ENCODE peak calls at places on chromosomes 3 and 15, in nine cellular contexts. E, F, Y, S, P, M, Z, Q and U are unnamed samples.

GRCh38 chr3:194688207-194688711 is 2.6 kb downstream of the FAM43A start:
- DNase-seq in E (peak; percentile 28), F (peak; percentile 40), Y (no peak), S (peak; percentile 38), P (peak; percentile 75), M (no peak), Z (no peak), Q (peak; percentile 61), U (peak; percentile 47)

GRCh38 chr3:185797993-185798830 is 26.6 kb downstream of the IGF2BP2 start:
- DNase-seq in E (no peak), F (no peak), Y (no peak), S (no peak), P (no peak), M (no peak), Z (no peak), Q (no peak), U (no peak)

GRCh38 chr3:136008732-136009456 is 43.4 kb downstream of the PPP2R3A start:
- DNase-seq in E (no peak), F (no peak), Y (no peak), S (no peak), P (no peak), M (no peak), Z (no peak), Q (no peak), U (no peak)

GRCh38 chr15:87959080-87959479 is 297.5 kb downstream of the NTRK3 start:
- DNase-seq in E (no peak), F (no peak), Y (no peak), S (no peak), P (no peak), M (no peak), Z (no peak), Q (no peak), U (no peak)

GRCh38 chr15:82999905-83000671 is 11.4 kb downstream of the C15orf40 start:
- DNase-seq in E (no peak), F (peak; percentile 68), Y (no peak), S (peak; percentile 28), P (no peak), M (peak; percentile 27), Z (peak; percentile 43), Q (no peak), U (no peak)

GRCh38 chr3:181770296-181770695 is 58.6 kb downstream of the SOX2 start:
- DNase-seq in E (no peak), F (no peak), Y (no peak), S (no peak), P (no peak), M (no peak), Z (no peak), Q (no peak), U (no peak)

GRCh38 chr15:71207141-71207540 is 91.9 kb downstream of the THSD4 start:
- DNase-seq in E (no peak), F (peak; percentile 32), Y (no peak), S (no peak), P (no peak), M (no peak), Z (no peak), Q (no peak), U (no peak)

GRCh38 chr3:172391592-172392302 is 56.5 kb downstream of the GHSR start:
- DNase-seq in E (no peak), F (no peak), Y (no peak), S (no peak), P (no peak), M (no peak), Z (no peak), Q (no peak), U (no peak)

GRCh38 chr3:99323940-99324339 is 314.5 kb upstream of the COL8A1 start:
- DNase-seq in E (no peak), F (no peak), Y (no peak), S (no peak), P (no peak), M (no peak), Z (no peak), Q (no peak), U (no peak)

GRCh38 chr3:99319961-99320360 is 318.4 kb upstream of the COL8A1 start:
- DNase-seq in E (no peak), F (no peak), Y (no peak), S (no peak), P (no peak), M (no peak), Z (no peak), Q (no peak), U (no peak)

GRCh38 chr3:99319450-99319849 is 318.9 kb upstream of the COL8A1 start:
- DNase-seq in E (no peak), F (no peak), Y (no peak), S (no peak), P (no peak), M (no peak), Z (no peak), Q (no peak), U (no peak)

GRCh38 chr3:99322551-99322950 is 315.8 kb upstream of the COL8A1 start:
- DNase-seq in E (no peak), F (no peak), Y (no peak), S (no peak), P (no peak), M (no peak), Z (no peak), Q (no peak), U (no peak)

DNA sequence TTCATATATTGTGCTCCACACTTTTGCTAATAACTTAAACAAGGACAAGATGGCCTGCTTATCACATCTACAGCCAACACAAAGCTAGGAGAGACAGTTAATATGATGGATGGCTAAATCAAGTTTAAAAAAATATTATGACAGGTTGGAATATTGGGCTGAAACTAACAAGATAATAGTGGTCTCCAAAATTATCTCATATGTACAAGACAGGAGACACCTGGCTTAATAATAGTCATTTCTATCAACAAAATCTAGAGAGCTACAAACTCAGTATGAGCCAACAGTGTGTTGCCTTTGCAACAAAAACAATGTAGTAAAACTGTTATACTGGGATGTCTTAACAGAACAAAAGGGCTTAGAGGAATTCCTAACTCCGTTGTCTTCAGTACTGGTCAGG is 317.1 kb upstream of the COL8A1 start:
- DNase-seq in E (no peak), F (no peak), Y (no peak), S (no peak), P (no peak), M (no peak), Z (no peak), Q (no peak), U (no peak)
- TF ChIP-seq EP300 in E (no peak), F (no peak), Y (no peak), S (no peak), P (no peak), M (no peak), Z (no peak), Q (no peak), U (no peak)

GRCh38 chr3:14125193-14126016 is 553 bp downstream of the TMEM43 start:
- DNase-seq in E (peak; percentile 50), F (no peak), Y (peak; percentile 92), S (peak; percentile 72), P (peak; percentile 88), M (peak; percentile 67), Z (no peak), Q (peak; percentile 80), U (peak; percentile 92)
- TF ChIP-seq POLR2AphosphoS5 in E (peak; percentile 34), F (no peak), Y (peak; percentile 86), S (no peak), P (peak; percentile 38), M (peak; percentile 9), Z (no peak), Q (peak; percentile 55), U (peak; percentile 29)

GRCh38 chr3:65924762-65925161 is 114.0 kb downstream of the MAGI1 start:
- DNase-seq in E (no peak), F (no peak), Y (no peak), S (peak; percentile 46), P (no peak), M (no peak), Z (no peak), Q (no peak), U (no peak)

GRCh38 chr3:65928110-65928509 is 110.6 kb downstream of the MAGI1 start:
- DNase-seq in E (peak; percentile 58), F (no peak), Y (no peak), S (peak; percentile 69), P (no peak), M (no peak), Z (no peak), Q (no peak), U (no peak)

GRCh38 chr3:65930650-65931049 is 108.1 kb downstream of the MAGI1 start:
- DNase-seq in E (no peak), F (no peak), Y (no peak), S (no peak), P (no peak), M (no peak), Z (no peak), Q (no peak), U (no peak)

GRCh38 chr3:65925254-65925954 is 113.3 kb downstream of the MAGI1 start:
- DNase-seq in E (peak; percentile 35), F (no peak), Y (no peak), S (peak; percentile 74), P (no peak), M (no peak), Z (no peak), Q (no peak), U (no peak)

DNA sequence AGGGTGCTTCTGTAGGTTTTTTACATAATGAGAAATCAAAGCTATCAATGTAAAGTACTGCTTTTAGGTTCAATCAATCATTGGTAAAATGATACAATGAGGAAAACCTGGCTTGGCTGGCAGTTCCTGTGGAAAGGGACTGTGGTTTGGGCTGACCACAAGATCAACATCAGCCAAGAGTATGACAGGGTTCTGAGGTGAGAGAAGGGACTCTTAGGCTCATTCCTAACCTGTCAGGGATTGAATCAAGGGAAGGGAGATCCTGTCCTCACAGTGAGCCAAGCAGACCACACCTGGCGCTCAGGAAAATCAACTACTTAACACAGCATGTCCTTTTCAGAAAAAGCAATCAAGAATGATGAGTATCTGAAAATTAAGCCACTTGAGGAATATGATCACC is 111.1 kb downstream of the MAGI1 start:
- DNase-seq in E (peak; percentile 51), F (no peak), Y (no peak), S (peak; percentile 46), P (no peak), M (no peak), Z (no peak), Q (no peak), U (no peak)
- TF ChIP-seq EP300 in E (no peak), F (no peak), Y (no peak), S (no peak), P (no peak), M (no peak), Z (no peak), Q (no peak), U (no peak)

GRCh38 chr15:92921215-92922131 is 21.3 kb downstream of the CHD2 start:
- DNase-seq in E (no peak), F (no peak), Y (no peak), S (no peak), P (no peak), M (no peak), Z (no peak), Q (no peak), U (no peak)

GRCh38 chr15:92915766-92916435 is 15.8 kb downstream of the CHD2 start:
- DNase-seq in E (no peak), F (no peak), Y (no peak), S (no peak), P (no peak), M (no peak), Z (no peak), Q (no peak), U (no peak)

GRCh38 chr15:92920595-92921169 is 20.6 kb downstream of the CHD2 start:
- DNase-seq in E (no peak), F (no peak), Y (no peak), S (no peak), P (no peak), M (no peak), Z (no peak), Q (no peak), U (no peak)

GRCh38 chr15:92914768-92915221 is 14.7 kb downstream of the CHD2 start:
- DNase-seq in E (no peak), F (no peak), Y (no peak), S (no peak), P (no peak), M (no peak), Z (no peak), Q (no peak), U (no peak)

GRCh38 chr15:92917606-92918407 is 17.7 kb downstream of the CHD2 start:
- DNase-seq in E (peak; percentile 99), F (peak; percentile 76), Y (peak; percentile 99), S (peak; percentile 87), P (peak; percentile 98), M (peak; percentile 77), Z (peak; percentile 80), Q (peak; percentile 98), U (no peak)
- TF ChIP-seq POLR2AphosphoS5 in E (peak; percentile 53), F (peak; percentile 67), Y (peak; percentile 80), S (no peak), P (peak; percentile 70), M (peak; percentile 50), Z (no peak), Q (peak; percentile 72), U (peak; percentile 41)